ENCODE peak calls at places on chromosomes 13 and 19, in five cellular contexts. S, I, X, W and P are unnamed samples. For H3K4me1, the result is how much of the 10 kb centered on the place peaks cover.

GRCh38 chr19:5491565-5491964 is 36.3 kb downstream of the ZNRF4 start:
- DNase-seq in S (no peak), I (no peak), X (no peak), W (no peak), P (no peak)

GRCh38 chr13:43665388-43665787 is 121.4 kb downstream of the ENOX1 start:
- DNase-seq in S (no peak), I (no peak), X (no peak), W (no peak), P (no peak)

GRCh38 chr19:12766051-12766521 is 9.3 kb downstream of the HOOK2 start:
- DNase-seq in S (peak), I (peak), X (peak), W (peak), P (peak)

GRCh38 chr13:30808600-30808999 is 73.3 kb downstream of the ALOX5AP start:
- DNase-seq in S (no peak), I (no peak), X (no peak), W (no peak), P (no peak)

GRCh38 chr19:12985049-12985776 is 10.1 kb upstream of the NFIX start:
- DNase-seq in S (no peak), I (no peak), X (no peak), W (peak), P (peak)

GRCh38 chr19:48752511-48753365 is at the start of gene FUT1:
- DNase-seq in S (peak), I (no peak), X (peak), W (peak), P (peak)

GRCh38 chr19:36207605-36208252 is 6.7 kb downstream of the ZNF565 start:
- DNase-seq in S (no peak), I (no peak), X (no peak), W (no peak), P (no peak)

GRCh38 chr13:111488466-111489132 is 168.2 kb downstream of the TEX29 start:
- DNase-seq in S (no peak), I (no peak), X (no peak), W (peak), P (no peak)

GRCh38 chr13:41822560-41822959 is 138.3 kb downstream of the VWA8 start:
- DNase-seq in S (no peak), I (no peak), X (no peak), W (no peak), P (no peak)

GRCh38 chr19:41351339-41352245 is 2.1 kb downstream of the TGFB1 start:
- DNase-seq in S (peak), I (peak), X (peak), W (peak), P (peak)

GRCh38 chr19:33427801-33428626 is 54.5 kb downstream of the CEBPG start:
- DNase-seq in S (peak), I (no peak), X (peak), W (peak), P (no peak)

GRCh38 chr19:19425170-19425875 is 19.8 kb downstream of the GATAD2A start:
- DNase-seq in S (no peak), I (no peak), X (no peak), W (peak), P (no peak)

DNA sequence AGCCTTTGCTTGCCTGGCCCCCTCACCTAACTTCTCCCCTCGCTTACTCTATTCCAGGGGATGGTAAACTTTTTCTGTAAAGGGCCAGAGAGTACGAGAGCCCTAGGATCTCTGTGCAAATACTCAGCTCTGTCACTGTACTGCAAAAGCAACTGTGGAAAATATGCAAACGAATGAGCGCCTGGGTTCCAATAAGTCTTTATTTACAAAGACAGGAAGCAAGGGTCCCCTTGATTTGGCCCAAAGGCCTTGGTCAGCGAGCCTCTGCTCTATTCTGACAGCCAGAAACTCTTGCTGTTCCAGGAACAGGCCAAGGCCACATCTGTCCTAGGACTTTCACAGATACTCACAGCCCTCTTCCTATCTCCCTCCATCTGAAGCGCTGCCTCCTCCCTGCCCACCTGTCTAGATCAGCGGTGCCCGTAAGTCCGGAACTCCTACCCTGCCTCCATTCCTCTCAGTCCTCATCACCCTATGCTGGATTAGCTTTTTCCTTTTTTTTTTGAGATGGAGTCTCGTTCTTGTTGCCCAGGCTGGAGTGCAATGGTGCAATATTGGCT is 37.3 kb downstream of the OPA3 start:
- DNase-seq in S (no peak), I (no peak), X (no peak), W (no peak), P (no peak)
- H3K4me1 ChIP-seq in S (under half), I (under half), X (under half), W (under half), P (under half)

DNA sequence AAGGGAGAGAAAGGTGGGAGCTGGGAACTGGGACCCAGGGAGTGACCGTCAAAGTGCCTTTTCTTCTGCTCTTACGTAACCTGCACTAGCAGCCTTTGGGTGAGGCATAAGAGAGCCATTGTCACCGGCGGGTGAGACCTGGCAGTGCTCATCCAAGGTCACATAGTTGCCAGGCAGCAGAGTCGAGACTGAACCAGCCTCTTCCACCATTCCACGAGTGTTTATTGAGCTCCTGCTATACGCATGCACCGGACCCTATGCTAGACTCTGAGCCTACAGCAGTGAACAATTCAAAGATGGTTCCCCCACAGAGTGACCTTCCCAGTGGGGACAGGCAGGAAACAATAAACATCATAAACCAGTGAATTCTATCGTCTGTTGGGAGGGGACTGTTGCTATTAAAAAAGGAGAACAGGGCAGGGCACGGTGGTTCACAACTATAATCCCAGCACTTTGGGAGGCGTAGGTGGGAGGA is 18.6 kb upstream of the STRN4 start:
- DNase-seq in S (no peak), I (no peak), X (peak), W (no peak), P (no peak)
- H3K4me1 ChIP-seq in S (under half), I (under half), X (under half), W (under half), P (under half)

GRCh38 chr13:33639640-33640080 is 178.3 kb upstream of the RFC3 start:
- DNase-seq in S (no peak), I (no peak), X (no peak), W (no peak), P (no peak)
- H3K4me1 ChIP-seq in S (under half), I (under half), X (under half), W (under half), P (half or more)

DNA sequence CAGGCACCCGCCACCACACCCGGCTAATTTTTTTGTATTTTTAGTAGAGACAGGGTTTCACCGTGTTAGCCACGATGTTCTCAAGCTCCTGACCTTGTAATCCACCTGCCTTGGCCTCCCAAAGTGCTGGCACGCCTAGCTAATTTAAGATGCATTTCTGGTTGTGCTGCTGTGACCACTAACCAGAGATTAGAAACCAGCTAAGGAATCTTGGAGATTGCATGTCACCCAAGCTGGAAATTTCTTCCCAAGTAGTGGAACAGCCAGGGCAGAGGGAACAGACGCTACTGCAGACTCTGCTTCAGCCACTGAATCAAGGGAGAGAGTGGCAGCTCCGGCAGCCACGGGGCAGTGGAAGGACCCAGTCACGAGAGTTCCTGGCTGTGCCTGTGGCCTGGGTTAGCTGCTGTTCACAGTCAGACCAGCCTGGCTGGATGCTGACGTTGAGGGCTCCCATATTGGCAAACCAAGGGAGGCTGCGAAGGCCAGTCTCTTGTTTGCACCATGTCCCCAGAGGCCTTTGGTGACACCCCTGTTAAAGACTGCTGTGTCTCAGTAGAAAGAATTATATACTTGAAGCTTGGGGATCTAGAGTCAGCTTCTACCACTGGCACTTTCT is 7.9 kb downstream of the TPM4 start:
- DNase-seq in S (no peak), I (no peak), X (no peak), W (no peak), P (no peak)
- H3K4me1 ChIP-seq in S (under half), I (under half), X (under half), W (under half), P (under half)

GRCh38 chr13:46580362-46580839 is 27.4 kb downstream of the LRCH1 start:
- DNase-seq in S (no peak), I (no peak), X (no peak), W (no peak), P (no peak)
- H3K4me1 ChIP-seq in S (under half), I (under half), X (under half), W (under half), P (half or more)

GRCh38 chr19:38682872-38683392 is 35.5 kb downstream of the ACTN4 start:
- DNase-seq in S (no peak), I (no peak), X (no peak), W (no peak), P (no peak)
- H3K4me1 ChIP-seq in S (under half), I (under half), X (half or more), W (half or more), P (half or more)

GRCh38 chr19:2048959-2049740 is 1.9 kb downstream of the MKNK2 start:
- DNase-seq in S (peak), I (no peak), X (peak), W (peak), P (no peak)
- H3K4me1 ChIP-seq in S (under half), I (under half), X (under half), W (under half), P (half or more)

DNA sequence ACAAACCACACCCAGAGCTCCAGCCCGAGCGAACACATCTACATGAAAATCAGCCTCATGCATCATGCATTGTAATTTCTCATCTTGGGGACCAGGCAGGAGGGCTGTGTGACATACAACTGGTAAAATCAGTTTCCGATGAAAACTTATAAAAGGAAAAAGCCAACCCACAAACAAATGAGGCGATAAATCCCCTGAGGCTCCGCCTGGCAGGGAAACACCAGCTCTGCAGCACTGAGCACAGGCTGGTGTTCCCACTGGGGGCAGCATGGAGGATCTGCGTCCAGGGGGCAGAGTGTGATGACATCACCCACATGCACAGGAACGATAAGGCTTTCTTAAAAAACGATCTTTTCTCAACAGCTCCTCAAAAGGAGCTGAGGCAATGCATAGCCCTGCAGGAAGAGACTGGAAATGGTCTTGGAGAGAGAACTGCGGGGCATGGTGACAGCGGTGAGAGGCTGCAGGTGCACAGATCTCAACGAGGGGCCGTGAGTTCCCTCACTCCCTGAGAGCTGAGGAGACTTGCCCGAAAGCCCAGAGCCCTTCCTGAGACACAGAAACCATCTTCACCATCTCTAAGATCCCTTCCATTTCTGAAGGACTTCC is 24.6 kb downstream of the SH3GL1 start:
- DNase-seq in S (peak), I (peak), X (no peak), W (no peak), P (no peak)
- H3K4me1 ChIP-seq in S (under half), I (under half), X (half or more), W (under half), P (half or more)